ENCODE peak calls at places on chromosomes 3 and 15, in ten cellular contexts. Y is SK-MEL-5; E is NCI-H510A; P is BJ; I is AG08396; B is AG10803; N is AML-193; C is stimulated activated naive CD8-positive, alpha-beta T cell treated with anti-CD3 and anti-CD28 coated beads, Interleukin-15, Interleukin-2, amounts not matched to agents 100 U/mL and 50 U/mL, for 24 hours; T is MCF 10A; R is mesothelial cell of epicardium. H is an unnamed sample.

GRCh38 chr3:58018892-58019291 is 10.7 kb downstream of the FLNB start:
- DNase-seq in R (no peak), Y (no peak), B (no peak), E (no peak), I (no peak), P (no peak), T (no peak), N (no peak), C (no peak), H (no peak)

GRCh38 chr15:101488300-101489164 is 975 bp downstream of the PCSK6 start:
- DNase-seq in P (no peak), N (no peak), R (no peak), C (no peak), I (no peak), E (no peak), T (no peak), B (no peak), Y (no peak), H (no peak)

GRCh38 chr15:40250304-40250656 is 11.4 kb downstream of the PAK6 start:
- DNase-seq in E (no peak), P (no peak), N (no peak), I (no peak), T (no peak), B (no peak), Y (no peak), C (no peak), R (no peak), H (no peak)

GRCh38 chr3:24494616-24495333 is at the start of gene THRB:
- DNase-seq in E (peak), B (peak), Y (peak), T (peak), C (peak), R (peak), N (no peak), I (peak), P (no peak), H (no peak)

GRCh38 chr3:81581966-81582599 is 179.4 kb downstream of the GBE1 start:
- DNase-seq in P (no peak), B (peak), T (peak), Y (peak), N (peak), C (peak), I (peak), E (no peak), R (peak), H (no peak)

GRCh38 chr3:29745237-29745870 is 464.5 kb downstream of the RBMS3 start:
- DNase-seq in Y (peak), E (no peak), R (no peak), T (no peak), B (no peak), I (no peak), C (no peak), P (no peak), N (no peak), H (no peak)

GRCh38 chr3:126972866-126973265 is 10.0 kb upstream of the PLXNA1 start:
- DNase-seq in I (no peak), C (no peak), P (no peak), R (no peak), B (no peak), N (no peak), E (no peak), Y (peak), T (no peak), H (no peak)

GRCh38 chr3:172678068-172678467 is 32.8 kb downstream of the NCEH1 start:
- DNase-seq in E (no peak), N (no peak), I (no peak), C (no peak), P (no peak), R (no peak), B (peak), T (peak), Y (peak), H (no peak)

GRCh38 chr3:181549266-181549665 is 162.5 kb upstream of the SOX2 start:
- DNase-seq in B (no peak), Y (peak), R (no peak), C (no peak), P (no peak), E (no peak), T (no peak), N (no peak), I (no peak), H (no peak)

GRCh38 chr3:157070600-157070999 is 89.3 kb downstream of the CCNL1 start:
- DNase-seq in N (no peak), E (no peak), T (no peak), C (no peak), B (peak), P (no peak), I (no peak), Y (no peak), R (no peak), H (no peak)

GRCh38 chr3:32304510-32304909 is 66.0 kb downstream of the CMTM8 start:
- DNase-seq in C (no peak), P (no peak), Y (no peak), T (no peak), B (no peak), I (no peak), R (no peak), E (no peak), N (no peak), H (no peak)

GRCh38 chr3:185822221-185822956 is 2.5 kb downstream of the IGF2BP2 start:
- DNase-seq in E (no peak), R (no peak), Y (peak), P (no peak), C (no peak), B (peak), N (no peak), T (peak), I (peak), H (no peak)

GRCh38 chr15:36358094-36358961 is 221.1 kb upstream of the CDIN1 start:
- DNase-seq in B (peak), E (no peak), P (no peak), T (peak), I (peak), C (no peak), N (no peak), Y (no peak), R (no peak), H (peak)

GRCh38 chr3:24741506-24741905 is 246.9 kb upstream of the THRB start:
- DNase-seq in Y (no peak), R (no peak), N (no peak), I (no peak), B (no peak), T (no peak), P (no peak), C (no peak), E (no peak), H (no peak)

GRCh38 chr3:73964818-73965217 is 340.1 kb upstream of the PDZRN3 start:
- DNase-seq in P (no peak), T (no peak), B (no peak), E (no peak), C (no peak), N (no peak), Y (no peak), R (no peak), I (no peak), H (no peak)